ENCODE peak calls at places on chromosome 14, in seven cellular contexts. D is fibroblast of the aortic adventitia, T is nephron progenitor cell, O is fibroblast of villous mesenchyme, G is tibial artery, J is psoas muscle, M is HFFc6. Z is an unnamed sample.

GRCh38 chr14:88840926-88841325 is 16.5 kb downstream of the TTC8 start:
- DNase-seq in D (no peak), T (no peak), O (no peak), G (no peak), J (no peak), M (no peak), Z (no peak)

GRCh38 chr14:31071151-31071550 is 45.0 kb upstream of the STRN3 start:
- DNase-seq in D (no peak), T (no peak), O (no peak), G (no peak), J (no peak), M (peak; percentile 19), Z (no peak)

GRCh38 chr14:36096090-36096489 is 80.4 kb downstream of the PTCSC3 start:
- DNase-seq in D (no peak), T (no peak), O (no peak), G (no peak), J (no peak), M (no peak), Z (no peak)

GRCh38 chr14:95481391-95482022 is 34.9 kb downstream of the SYNE3 start:
- DNase-seq in D (no peak), T (no peak), O (no peak), G (no peak), J (no peak), M (no peak), Z (no peak)

GRCh38 chr14:93135399-93135798 is 19.7 kb upstream of the ITPK1 start:
- DNase-seq in D (no peak), T (no peak), O (no peak), G (no peak), J (no peak), M (no peak), Z (no peak)

GRCh38 chr14:61452452-61452851 is 131.1 kb downstream of the PRKCH start:
- DNase-seq in D (no peak), T (no peak), O (no peak), G (no peak), J (no peak), M (no peak), Z (no peak)

GRCh38 chr14:90301580-90302181 is 30.1 kb downstream of the NRDE2 start:
- DNase-seq in D (peak; percentile 82), T (no peak), O (peak; percentile 66), G (no peak), J (no peak), M (peak; percentile 79), Z (no peak)

GRCh38 chr14:97021571-97022171 is 224.5 kb downstream of the VRK1 start:
- DNase-seq in D (no peak), T (no peak), O (no peak), G (no peak), J (no peak), M (no peak), Z (no peak)

GRCh38 chr14:97180304-97181200 is 383.4 kb downstream of the VRK1 start:
- DNase-seq in D (no peak), T (no peak), O (no peak), G (no peak), J (no peak), M (peak; percentile 65), Z (no peak)

GRCh38 chr14:104871656-104872468 is 6.8 kb downstream of the CEP170B start:
- DNase-seq in D (no peak), T (no peak), O (no peak), G (no peak), J (no peak), M (no peak), Z (no peak)

GRCh38 chr14:104869669-104870367 is 4.8 kb downstream of the CEP170B start:
- DNase-seq in D (no peak), T (no peak), O (no peak), G (no peak), J (no peak), M (no peak), Z (no peak)

GRCh38 chr14:104868811-104869572 is 3.9 kb downstream of the CEP170B start:
- DNase-seq in D (no peak), T (no peak), O (no peak), G (no peak), J (no peak), M (no peak), Z (no peak)

GRCh38 chr14:104871145-104871655 is 6.1 kb downstream of the CEP170B start:
- DNase-seq in D (no peak), T (no peak), O (no peak), G (no peak), J (no peak), M (no peak), Z (no peak)

GRCh38 chr14:104870368-104871144 is 5.5 kb downstream of the CEP170B start:
- DNase-seq in D (no peak), T (peak; percentile 66), O (no peak), G (no peak), J (peak; percentile 26), M (no peak), Z (no peak)
- TF ChIP-seq CTCF in D (peak; percentile 36), T (peak; percentile 38), O (peak; percentile 28), G (no peak), J (peak; percentile 24), M (peak; percentile 73), Z (no peak)

DNA sequence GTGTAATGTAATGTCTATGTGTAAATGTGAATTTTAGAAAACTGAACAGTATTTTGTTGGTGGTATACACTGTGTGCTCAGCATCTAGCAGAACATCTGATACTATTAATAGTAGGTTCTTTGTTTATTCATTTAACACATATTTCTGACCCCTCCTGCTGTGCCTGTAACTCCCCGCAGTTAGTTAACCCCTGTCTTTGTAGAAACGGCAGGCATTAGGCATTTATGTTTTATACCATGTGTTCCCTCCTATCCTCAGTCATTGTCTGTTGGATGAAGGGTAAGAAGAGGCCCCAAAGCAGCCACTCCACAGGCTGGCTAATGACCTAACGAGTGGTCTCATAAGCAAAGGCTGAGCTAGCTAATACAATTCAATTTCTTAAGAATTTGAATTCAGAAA is 170.8 kb downstream of the TMX1 start:
- DNase-seq in D (no peak), T (no peak), O (no peak), G (no peak), J (no peak), M (no peak), Z (no peak)
- TF ChIP-seq CTCF in D (no peak), T (no peak), O (no peak), G (no peak), J (no peak), M (no peak), Z (no peak)

GRCh38 chr14:106044515-106044914 is 518.1 kb downstream of the TMEM121 start:
- DNase-seq in D (no peak), T (no peak), O (no peak), G (no peak), J (no peak), M (no peak), Z (no peak)

GRCh38 chr14:106044949-106045596 is 518.7 kb downstream of the TMEM121 start:
- DNase-seq in D (no peak), T (no peak), O (no peak), G (peak; percentile 25), J (peak; percentile 18), M (no peak), Z (no peak)

GRCh38 chr14:106037380-106037779 is 511.0 kb downstream of the TMEM121 start:
- DNase-seq in D (no peak), T (no peak), O (no peak), G (no peak), J (no peak), M (no peak), Z (no peak)

DNA sequence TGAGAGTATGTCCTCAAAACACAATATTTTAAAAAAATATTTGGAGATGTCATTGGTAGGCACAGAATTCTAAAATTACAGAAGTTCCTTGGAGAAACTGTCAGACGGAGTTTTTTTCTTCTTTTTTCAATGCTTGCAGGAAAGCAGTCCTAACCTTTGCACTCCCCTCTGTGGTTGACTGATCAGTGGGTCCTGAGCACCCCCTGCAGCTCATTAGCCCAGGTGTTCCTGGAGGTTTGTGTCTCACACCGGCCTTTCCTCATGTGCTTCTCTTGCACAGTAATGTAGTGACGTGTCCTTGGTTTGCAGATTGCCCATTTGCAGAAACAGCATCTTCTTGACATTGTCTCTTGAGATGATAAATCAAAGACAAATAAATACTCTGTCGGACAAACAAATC is 513.0 kb downstream of the TMEM121 start:
- DNase-seq in D (no peak), T (no peak), O (no peak), G (no peak), J (no peak), M (no peak), Z (no peak)
- TF ChIP-seq CTCF in D (no peak), T (no peak), O (no peak), G (no peak), J (no peak), M (no peak), Z (no peak)

GRCh38 chr14:99822166-99822527 is 28.9 kb downstream of the EML1 start:
- DNase-seq in D (peak; percentile 26), T (no peak), O (no peak), G (no peak), J (no peak), M (no peak), Z (no peak)
- TF ChIP-seq CTCF in D (no peak), T (no peak), O (no peak), G (no peak), J (no peak), M (no peak), Z (no peak)

GRCh38 chr14:101738921-101739320 is 22.6 kb upstream of the PPP2R5C start:
- DNase-seq in D (no peak), T (no peak), O (no peak), G (no peak), J (no peak), M (no peak), Z (no peak)

GRCh38 chr14:101736585-101736984 is 24.9 kb upstream of the PPP2R5C start:
- DNase-seq in D (no peak), T (no peak), O (no peak), G (no peak), J (no peak), M (no peak), Z (no peak)

GRCh38 chr14:101736071-101736470 is 25.4 kb upstream of the PPP2R5C start:
- DNase-seq in D (no peak), T (no peak), O (no peak), G (no peak), J (no peak), M (no peak), Z (no peak)

GRCh38 chr14:101739446-101740141 is 21.9 kb upstream of the PPP2R5C start:
- DNase-seq in D (no peak), T (no peak), O (no peak), G (no peak), J (no peak), M (no peak), Z (no peak)

GRCh38 chr14:101737414-101738367 is 23.8 kb upstream of the PPP2R5C start:
- DNase-seq in D (no peak), T (no peak), O (no peak), G (no peak), J (no peak), M (no peak), Z (no peak)
- TF ChIP-seq CTCF in D (no peak), T (no peak), O (no peak), G (no peak), J (no peak), M (peak; percentile 50), Z (no peak)

Z was measured in omental fat pad.